ENCODE peak calls at places on chromosomes 11 and 22, in eight cellular contexts. Z is A549, H is ovary, C is sigmoid colon, Y is esophagus muscularis mucosa, D is stomach, F is HepG2, R is SK-N-SH. X is an unnamed sample.

GRCh38 chr11:9675691-9676090 is 11.8 kb downstream of the SWAP70 start:
- DNase-seq in H (no peak), Y (no peak), F (no peak), D (no peak), Z (no peak), C (no peak), R (no peak), X (no peak)

GRCh38 chr22:38353142-38353629 is 36.0 kb upstream of the CSNK1E start:
- DNase-seq in Z (peak), C (peak), Y (peak), R (peak), F (no peak), H (peak), D (peak), X (no peak)

GRCh38 chr22:45007247-45007945 is 2.4 kb downstream of the PHF21B start:
- DNase-seq in H (peak), Y (no peak), F (no peak), C (no peak), Z (peak), D (no peak), R (peak), X (no peak)

GRCh38 chr11:15146271-15147003 is 31.7 kb downstream of the INSC start:
- DNase-seq in D (no peak), R (no peak), Y (no peak), Z (no peak), C (no peak), H (no peak), F (no peak), X (no peak)

GRCh38 chr11:92740251-92740650 is 229.2 kb upstream of the MTNR1B start:
- DNase-seq in R (no peak), Z (no peak), C (no peak), Y (no peak), F (no peak), D (no peak), H (no peak), X (no peak)

GRCh38 chr11:38646382-38646781 is 2048.3 kb upstream of the RAG2 start:
- DNase-seq in C (no peak), R (no peak), H (no peak), F (no peak), Z (no peak), D (no peak), Y (no peak), X (no peak)

GRCh38 chr11:73388241-73389133 is 12.3 kb downstream of the RELT start:
- DNase-seq in H (no peak), F (no peak), Z (no peak), C (peak), Y (no peak), R (no peak), D (peak), X (no peak)

GRCh38 chr11:42013656-42014201 is 554.3 kb upstream of the LRRC4C start:
- DNase-seq in H (no peak), C (no peak), F (no peak), Z (no peak), Y (no peak), R (no peak), D (no peak), X (no peak)

GRCh38 chr22:50710886-50711285 is 27.1 kb upstream of the ACR start:
- DNase-seq in F (no peak), D (no peak), R (no peak), H (no peak), Z (no peak), C (no peak), Y (no peak), X (no peak)

GRCh38 chr22:35449829-35450689 is 50.1 kb downstream of the MCM5 start:
- DNase-seq in D (no peak), C (no peak), Z (no peak), Y (no peak), R (no peak), H (no peak), F (no peak), X (no peak)

GRCh38 chr22:25027052-25027525 is 74.6 kb downstream of the KIAA1671 start:
- DNase-seq in F (no peak), H (no peak), C (no peak), Y (no peak), R (no peak), Z (no peak), D (no peak), X (no peak)
- TF ChIP-seq EP300 in F (no peak), H (no peak), C (no peak), Y (no peak), R (no peak), Z (no peak), D (no peak), X (no peak)

GRCh38 chr11:127193916-127194315 is 193.3 kb upstream of the KIRREL3 start:
- DNase-seq in Z (no peak), D (no peak), R (no peak), Y (no peak), C (no peak), H (no peak), F (no peak), X (no peak)

GRCh38 chr11:127195791-127196190 is 195.2 kb upstream of the KIRREL3 start:
- DNase-seq in Z (no peak), F (no peak), R (no peak), Y (no peak), C (no peak), D (no peak), H (no peak), X (no peak)

GRCh38 chr11:127202105-127202504 is 201.5 kb upstream of the KIRREL3 start:
- DNase-seq in H (no peak), Z (no peak), F (no peak), C (no peak), D (no peak), R (no peak), Y (no peak), X (no peak)

GRCh38 chr11:127199306-127199801 is 198.8 kb upstream of the KIRREL3 start:
- DNase-seq in R (no peak), C (no peak), Y (no peak), F (no peak), H (no peak), D (no peak), Z (no peak), X (no peak)
- TF ChIP-seq EP300 in R (no peak), C (no peak), Y (no peak), F (no peak), H (no peak), D (no peak), Z (no peak), X (no peak)

DNA sequence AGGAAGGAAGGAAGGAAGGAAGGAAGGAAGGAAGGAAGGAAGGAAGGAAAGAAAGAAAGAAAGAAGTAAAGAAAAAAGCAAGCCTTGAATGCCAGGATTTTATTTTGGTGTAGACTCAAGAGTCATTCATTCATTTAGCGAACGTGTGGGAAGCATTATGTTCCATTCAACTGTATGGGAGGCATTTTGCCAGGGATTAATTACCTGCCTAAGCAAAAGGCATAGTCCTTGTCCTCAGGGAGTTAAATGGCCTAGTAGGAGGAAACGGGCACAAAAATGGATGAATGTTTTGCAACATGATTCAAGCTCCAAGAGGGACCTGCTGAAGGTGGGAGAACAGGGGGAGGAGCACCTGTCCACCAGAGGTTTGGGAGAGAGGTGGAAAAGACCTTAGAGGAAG is 16.2 kb upstream of the ZNRF3 start:
- DNase-seq in H (no peak), Z (no peak), F (no peak), R (no peak), D (no peak), C (no peak), Y (no peak), X (no peak)
- TF ChIP-seq EP300 in H (no peak), Z (no peak), F (no peak), R (no peak), D (no peak), C (no peak), Y (no peak), X (no peak)

DNA sequence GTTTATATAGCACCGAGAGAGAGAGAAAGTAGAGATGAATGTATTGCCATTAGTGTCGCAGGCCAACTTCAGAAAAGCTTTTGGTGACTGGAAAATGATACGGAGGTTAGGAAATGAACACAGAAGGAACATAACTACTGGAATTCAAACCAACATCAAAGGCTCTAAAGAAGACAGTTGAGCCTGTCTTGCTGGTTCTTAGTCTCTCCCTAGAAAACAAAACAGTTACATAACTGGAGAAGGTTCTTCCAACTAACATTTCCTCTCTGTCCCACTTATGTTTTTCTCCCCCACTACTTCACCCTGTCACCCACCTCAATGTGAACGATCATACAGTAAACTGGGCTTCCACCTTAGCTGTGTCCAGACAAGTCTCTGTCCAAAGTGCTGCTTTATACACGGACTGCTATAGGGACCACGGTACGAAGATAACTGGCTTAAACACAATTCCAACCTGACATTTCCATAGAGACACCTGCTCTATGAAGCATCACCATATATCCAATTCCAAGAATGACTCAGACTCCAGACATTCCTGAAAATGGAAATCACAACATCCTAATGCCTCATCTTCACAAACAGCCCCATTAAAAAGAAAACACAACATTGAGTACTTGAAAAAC is 85.2 kb upstream of the ARHGAP32 start:
- DNase-seq in Z (no peak), C (no peak), D (no peak), R (no peak), F (peak), Y (no peak), H (no peak), X (no peak)
- TF ChIP-seq EP300 in Z (no peak), C (no peak), D (no peak), R (no peak), F (no peak), Y (no peak), H (no peak), X (no peak)

GRCh38 chr11:910044-910588 is 494 bp downstream of the CHID1 start:
- DNase-seq in Z (no peak), C (no peak), D (no peak), R (no peak), H (no peak), Y (no peak), F (no peak), X (no peak)
- TF ChIP-seq EP300 in Z (no peak), C (no peak), D (no peak), R (no peak), H (no peak), Y (no peak), F (no peak), X (no peak)

GRCh38 chr11:83349371-83349770 is 63.2 kb upstream of the CCDC90B start:
- DNase-seq in Z (no peak), Y (peak), F (no peak), C (no peak), D (no peak), H (no peak), R (no peak), X (no peak)
- TF ChIP-seq EP300 in Z (no peak), Y (no peak), F (no peak), C (no peak), D (no peak), H (no peak), R (no peak), X (no peak)

DNA sequence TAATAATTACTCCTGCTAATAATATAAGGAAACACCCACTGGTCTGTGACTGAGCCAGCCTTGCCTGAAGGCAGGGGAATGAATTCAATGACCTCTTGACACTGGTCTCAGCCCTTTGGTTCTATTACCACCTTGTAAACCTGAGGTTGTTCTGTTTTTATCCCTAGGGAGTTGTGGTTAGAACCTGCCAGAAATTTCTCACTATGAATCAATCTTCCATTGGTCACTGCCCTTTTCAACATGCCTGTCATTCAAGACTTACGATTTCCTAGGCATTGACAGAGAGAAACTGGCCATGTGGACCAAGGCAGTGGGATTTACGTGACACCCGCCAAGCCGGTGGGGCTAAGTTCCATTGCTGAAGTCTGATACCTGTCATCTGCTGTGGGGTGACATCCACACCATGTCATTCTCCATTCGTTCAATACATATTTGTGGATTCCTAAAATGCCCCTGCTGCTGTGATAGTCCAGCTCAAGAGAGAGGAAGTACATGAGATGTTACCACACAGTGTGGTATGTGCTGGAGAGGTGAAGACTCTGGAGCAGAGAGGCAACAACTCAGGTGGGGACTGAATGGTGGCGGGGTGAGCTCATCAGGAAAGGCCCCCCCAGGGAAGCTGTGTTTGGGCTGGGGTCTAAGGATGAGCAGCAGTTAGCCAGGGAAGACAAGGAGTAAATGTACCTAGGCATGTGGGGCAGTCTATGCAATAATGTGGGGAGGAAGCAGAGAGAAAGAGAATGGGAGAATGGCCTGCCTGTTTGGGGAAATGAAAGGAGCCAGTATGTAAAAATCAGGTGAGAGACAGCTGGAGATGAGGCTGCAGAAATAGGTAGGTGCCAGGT is 15.2 kb upstream of the EHF start:
- DNase-seq in H (no peak), F (no peak), Y (no peak), C (no peak), R (no peak), D (no peak), Z (no peak), X (no peak)
- TF ChIP-seq EP300 in H (no peak), F (no peak), Y (no peak), C (no peak), R (no peak), D (no peak), Z (no peak), X (no peak)

GRCh38 chr11:240315-240714 is 3.5 kb downstream of the PSMD13 start:
- DNase-seq in C (peak), Y (no peak), F (no peak), R (no peak), Z (no peak), H (no peak), D (no peak), X (no peak)

GRCh38 chr11:235998-236773 is at the start of gene SIRT3:
- DNase-seq in R (peak), Y (peak), D (peak), C (peak), Z (peak), F (peak), H (peak), X (peak)

GRCh38 chr11:232783-233565 is 3.2 kb downstream of the SIRT3 start:
- DNase-seq in C (peak), F (no peak), Z (no peak), D (no peak), Y (no peak), H (no peak), R (no peak), X (no peak)

GRCh38 chr11:236774-237767 is at the start of gene PSMD13:
- DNase-seq in Y (peak), H (peak), R (peak), D (peak), Z (peak), C (peak), F (peak), X (peak)

DNA sequence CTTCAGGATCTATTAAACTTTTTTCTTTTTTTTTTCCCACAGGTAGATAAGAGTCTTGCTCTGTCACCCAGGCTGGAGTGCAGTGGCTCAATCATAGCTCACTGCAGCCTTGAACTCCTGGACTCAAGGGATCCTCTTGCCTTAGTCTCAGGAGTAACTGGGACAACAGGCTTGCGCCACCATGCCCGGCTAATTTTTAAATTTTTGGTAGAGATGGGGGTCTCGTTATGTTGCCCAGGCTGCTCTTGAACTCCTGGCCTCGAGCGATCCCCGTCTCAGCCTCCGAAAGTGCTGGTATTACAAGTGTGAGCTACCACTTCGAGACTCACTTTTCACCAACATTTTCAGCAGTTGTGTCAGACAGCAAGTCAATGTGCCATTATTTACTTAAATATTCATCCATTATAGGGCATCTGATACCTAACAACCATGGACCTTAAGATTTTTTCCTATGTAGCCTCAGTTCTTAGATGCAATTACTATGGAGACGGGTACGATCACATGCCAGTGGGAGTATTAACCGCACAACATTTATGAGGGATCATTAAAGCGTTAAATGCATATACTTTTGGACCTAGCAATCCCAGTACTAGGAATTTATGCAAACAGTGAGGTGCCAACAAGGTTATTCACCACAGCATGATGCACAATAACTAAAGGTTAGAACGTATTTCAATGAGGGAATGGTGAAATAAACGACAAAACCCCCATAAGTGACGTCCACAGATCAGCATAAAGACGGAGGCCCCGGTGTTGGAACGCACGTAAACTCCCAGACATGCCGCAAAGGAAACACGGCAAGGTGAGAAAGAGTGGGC is 753 bp downstream of the SIRT3 start:
- DNase-seq in D (no peak), F (no peak), C (peak), Z (no peak), R (no peak), H (no peak), Y (no peak), X (no peak)
- TF ChIP-seq EP300 in D (no peak), F (no peak), C (no peak), Z (no peak), R (no peak), H (no peak), Y (no peak), X (no peak)

GRCh38 chr11:116168459-116168787 is 604.4 kb downstream of the BUD13 start:
- DNase-seq in Z (no peak), C (no peak), F (no peak), Y (peak), R (no peak), H (no peak), D (no peak), X (no peak)

GRCh38 chr11:116169776-116170175 is 603.0 kb downstream of the BUD13 start:
- DNase-seq in R (no peak), C (no peak), Z (no peak), H (no peak), Y (no peak), D (no peak), F (no peak), X (no peak)

GRCh38 chr11:116172156-116172555 is 600.6 kb downstream of the BUD13 start:
- DNase-seq in R (no peak), F (no peak), D (no peak), Z (no peak), Y (peak), C (no peak), H (no peak), X (no peak)

GRCh38 chr11:116171271-116172140 is 601.3 kb downstream of the BUD13 start:
- DNase-seq in Z (no peak), D (no peak), F (no peak), C (no peak), H (no peak), Y (peak), R (no peak), X (no peak)

GRCh38 chr11:116170526-116171120 is 602.2 kb downstream of the BUD13 start:
- DNase-seq in Z (no peak), C (no peak), R (peak), D (no peak), Y (peak), H (no peak), F (peak), X (no peak)
- TF ChIP-seq EP300 in Z (no peak), C (no peak), R (no peak), D (no peak), Y (no peak), H (no peak), F (no peak), X (no peak)

GRCh38 chr11:59901306-59901705 is 22.7 kb downstream of the OOSP3 start:
- DNase-seq in R (no peak), H (no peak), D (no peak), Y (no peak), Z (peak), F (no peak), C (no peak), X (no peak)
- TF ChIP-seq EP300 in R (no peak), H (no peak), D (no peak), Y (no peak), Z (no peak), F (no peak), C (no peak), X (no peak)

X was measured in suprapubic skin.